ENCODE peak calls at places on chromosomes 4 and X, in seven cellular contexts. X is fibroblast of the aortic adventitia, I is lower lobe of right lung, J is choroid plexus epithelial cell, K is uterus, F is GM06990, M is suprapubic skin. A is an unnamed sample.

GRCh38 chr4:152102184-152103000 is 341.6 kb upstream of the GATB start:
- DNase-seq in X (peak; percentile 78), I (no peak), J (no peak), K (no peak), F (no peak), M (no peak), A (no peak)

GRCh38 chr4:65535128-65535527 is 135.2 kb downstream of the EPHA5 start:
- DNase-seq in X (peak; percentile 26), I (no peak), J (no peak), K (no peak), F (no peak), M (no peak), A (no peak)

GRCh38 chrX:150694738-150695410 is 1.7 kb downstream of the MTMR1 start:
- DNase-seq in X (no peak), I (no peak), J (no peak), K (no peak), F (no peak), M (no peak), A (no peak)

GRCh38 chr4:2931765-2932560 is 31.2 kb downstream of the NOP14 start:
- DNase-seq in X (no peak), I (peak; percentile 89), J (no peak), K (peak; percentile 25), F (peak; percentile 85), M (peak; percentile 74), A (no peak)

GRCh38 chrX:56029691-56030090 is 202.5 kb upstream of the KLF8 start:
- DNase-seq in X (no peak), I (no peak), J (no peak), K (no peak), F (no peak), M (no peak), A (no peak)

GRCh38 chrX:11264925-11265324 is 28.3 kb upstream of the AMELX start:
- DNase-seq in X (no peak), I (no peak), J (no peak), K (no peak), F (peak; percentile 2), M (no peak), A (no peak)

GRCh38 chr4:44425614-44426208 is 22.9 kb downstream of the KCTD8 start:
- DNase-seq in X (peak; percentile 1), I (no peak), J (peak; percentile 14), K (no peak), F (no peak), M (no peak), A (peak; percentile 50)

GRCh38 chr4:133865606-133866327 is 335.8 kb downstream of the PABPC4L start:
- DNase-seq in X (peak; percentile 93), I (no peak), J (peak; percentile 98), K (no peak), F (no peak), M (no peak), A (peak; percentile 94)

GRCh38 chr4:6002926-6003325 is 15.3 kb downstream of the C4orf50 start:
- DNase-seq in X (no peak), I (no peak), J (no peak), K (no peak), F (no peak), M (no peak), A (no peak)

GRCh38 chr4:93834371-93835066 is 6.0 kb downstream of the ATOH1 start:
- DNase-seq in X (no peak), I (no peak), J (no peak), K (no peak), F (no peak), M (no peak), A (no peak)

GRCh38 chrX:32877592-32877991 is 333.8 kb downstream of the DMD start:
- DNase-seq in X (no peak), I (no peak), J (peak; percentile 37), K (no peak), F (no peak), M (no peak), A (peak; percentile 32)

GRCh38 chr4:3253808-3254207 is 4.8 kb downstream of the MSANTD1 start:
- DNase-seq in X (no peak), I (peak; percentile 34), J (no peak), K (no peak), F (no peak), M (peak; percentile 32), A (no peak)

GRCh38 chrX:98338544-98338943 is 1454.8 kb downstream of the RPA4 start:
- DNase-seq in X (no peak), I (no peak), J (no peak), K (no peak), F (no peak), M (no peak), A (no peak)

GRCh38 chrX:10932842-10933440 is 178.2 kb upstream of the HCCS start:
- DNase-seq in X (peak; percentile 35), I (no peak), J (no peak), K (no peak), F (no peak), M (no peak), A (no peak)

GRCh38 chr4:101667348-101667747 is 123.2 kb upstream of the BANK1 start:
- DNase-seq in X (peak; percentile 20), I (no peak), J (no peak), K (no peak), F (no peak), M (no peak), A (no peak)

GRCh38 chrX:138073626-138074025 is 507.7 kb downstream of the ZIC3 start:
- DNase-seq in X (no peak), I (no peak), J (no peak), K (no peak), F (no peak), M (no peak), A (no peak)

GRCh38 chr4:150152764-150153163 is 74.5 kb downstream of the DCLK2 start:
- DNase-seq in X (peak; percentile 94), I (no peak), J (no peak), K (no peak), F (no peak), M (no peak), A (peak; percentile 83)

GRCh38 chr4:7956306-7957112 is 16.8 kb upstream of the AFAP1 start:
- DNase-seq in X (peak; percentile 80), I (no peak), J (no peak), K (peak; percentile 69), F (no peak), M (no peak), A (peak; percentile 75)

GRCh38 chr4:44532851-44533250 is 84.2 kb upstream of the KCTD8 start:
- DNase-seq in X (peak; percentile 8), I (no peak), J (no peak), K (no peak), F (no peak), M (no peak), A (peak; percentile 22)

GRCh38 chrX:118644378-118644777 is 83.0 kb upstream of the IL13RA1 start:
- DNase-seq in X (peak; percentile 40), I (no peak), J (peak; percentile 80), K (no peak), F (no peak), M (no peak), A (peak; percentile 70)

GRCh38 chrX:117840645-117841044 is 276.0 kb downstream of the KLHL13 start:
- DNase-seq in X (no peak), I (no peak), J (no peak), K (no peak), F (no peak), M (no peak), A (no peak)

GRCh38 chrX:112841820-112842157 is 1.2 kb upstream of the AMOT start:
- DNase-seq in X (no peak), I (no peak), J (no peak), K (no peak), F (no peak), M (no peak), A (no peak)

GRCh38 chrX:20143539-20143938 is 1.9 kb upstream of the EIF1AX start:
- DNase-seq in X (no peak), I (no peak), J (no peak), K (no peak), F (no peak), M (no peak), A (no peak)

DNA sequence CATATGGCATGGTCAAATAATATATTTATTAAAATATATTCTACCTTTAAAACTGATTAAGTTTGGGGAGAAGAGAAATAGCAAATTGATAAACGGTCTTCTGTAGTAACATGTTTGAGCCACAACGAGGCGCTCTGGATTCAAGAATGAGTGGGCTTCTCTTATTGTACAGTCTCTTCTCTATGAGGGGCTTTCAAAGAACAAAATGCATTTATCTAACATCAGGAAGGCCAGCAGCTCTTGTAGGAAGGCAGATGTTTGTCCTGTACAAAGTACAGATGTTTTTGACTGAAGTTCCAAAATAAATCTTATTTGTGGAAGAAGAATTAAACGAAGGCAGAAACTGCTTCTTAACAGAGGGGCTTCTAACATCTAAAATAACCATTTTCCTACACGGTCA is 153.6 kb downstream of the RASL11B start:
- DNase-seq in X (peak; percentile 89), I (no peak), J (peak; percentile 90), K (peak; percentile 54), F (no peak), M (no peak), A (peak; percentile 89)
- TF ChIP-seq CTCF in X (peak; percentile 78), I (peak; percentile 60), J (peak; percentile 80), K (peak; percentile 44), F (peak; percentile 61), M (no peak), A (peak; percentile 79)

GRCh38 chrX:54748626-54749025 is 49.4 kb downstream of the ITIH6 start:
- DNase-seq in X (no peak), I (no peak), J (no peak), K (no peak), F (no peak), M (no peak), A (no peak)
- H3K4me3 ChIP-seq in X (no peak overlapping the region), I (no peak overlapping the region), J (no peak overlapping the region), K (no peak overlapping the region), F (no peak overlapping the region), M (no peak overlapping the region), A (no peak overlapping the region)

GRCh38 chrX:143648705-143649104 is 12.8 kb upstream of the SLITRK4 start:
- DNase-seq in X (no peak), I (peak; percentile 39), J (no peak), K (no peak), F (no peak), M (no peak), A (no peak)
- TF ChIP-seq CTCF in X (no peak), I (peak; percentile 15), J (no peak), K (no peak), F (peak; percentile 17), M (no peak), A (peak; percentile 19)

GRCh38 chr4:85495621-85496020 is 20.7 kb downstream of the ARHGAP24 start:
- DNase-seq in X (no peak), I (no peak), J (no peak), K (no peak), F (no peak), M (no peak), A (no peak)

GRCh38 chr4:85488416-85488815 is 13.5 kb downstream of the ARHGAP24 start:
- DNase-seq in X (no peak), I (no peak), J (no peak), K (no peak), F (no peak), M (no peak), A (no peak)

GRCh38 chr4:85496146-85496849 is 21.3 kb downstream of the ARHGAP24 start:
- DNase-seq in X (peak; percentile 56), I (no peak), J (peak; percentile 77), K (no peak), F (no peak), M (no peak), A (peak; percentile 61)

GRCh38 chr4:85489273-85489672 is 14.3 kb downstream of the ARHGAP24 start:
- DNase-seq in X (peak; percentile 44), I (no peak), J (peak; percentile 48), K (no peak), F (no peak), M (no peak), A (peak; percentile 49)

DNA sequence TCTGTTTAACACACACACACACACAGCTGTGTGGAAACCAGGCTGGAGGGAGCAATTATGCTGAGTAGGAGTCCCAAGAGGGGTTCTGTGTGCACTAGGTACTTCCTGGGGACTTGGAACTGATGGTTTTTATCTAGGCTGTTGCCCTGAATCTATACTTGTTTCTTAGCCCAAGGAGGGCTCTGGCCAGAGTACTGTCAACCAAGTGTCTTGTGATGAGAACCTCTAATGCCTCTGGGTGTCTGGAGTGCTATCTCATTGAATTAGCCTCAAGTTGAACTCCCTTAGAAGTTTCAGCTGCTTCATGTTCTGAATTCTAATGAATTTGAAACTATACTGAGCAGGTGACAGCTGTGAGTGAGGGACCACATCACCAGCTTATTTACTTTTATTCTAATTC is 16.6 kb downstream of the ARHGAP24 start:
- DNase-seq in X (no peak), I (no peak), J (no peak), K (no peak), F (no peak), M (no peak), A (no peak)
- H3K4me3 ChIP-seq in X (no peak overlapping the region), I (no peak overlapping the region), J (no peak overlapping the region), K (no peak overlapping the region), F (no peak overlapping the region), M (no peak overlapping the region), A (no peak overlapping the region)